ENCODE peak calls at places on chromosomes 13 and 19, in five cellular contexts. N is foreskin fibroblast, H is PC-3, C is GM06990, D is naive B cell. E is an unnamed sample.

GRCh38 chr19:7188682-7189629 is 105.3 kb downstream of the INSR start:
- DNase-seq in C (no peak), D (no peak), N (no peak), H (no peak), E (no peak)

GRCh38 chr19:11479470-11480080 is 1.3 kb downstream of the ELAVL3 start:
- DNase-seq in N (peak), D (no peak), C (no peak), H (no peak), E (no peak)

GRCh38 chr19:32416749-32417469 is 11.3 kb downstream of the DPY19L3 start:
- DNase-seq in N (peak), H (no peak), D (no peak), C (no peak), E (no peak)

GRCh38 chr13:85148009-85148408 is 651.2 kb downstream of the SLITRK6 start:
- DNase-seq in N (no peak), D (no peak), C (no peak), H (no peak), E (no peak)

GRCh38 chr13:59450218-59450617 is 713.5 kb downstream of the DIAPH3 start:
- DNase-seq in H (no peak), C (no peak), D (no peak), N (no peak), E (no peak)

GRCh38 chr19:32877977-32878745 is 8.6 kb upstream of the SLC7A9 start:
- DNase-seq in H (no peak), N (no peak), C (no peak), D (no peak), E (no peak)

GRCh38 chr13:24265453-24265852 is 43.9 kb upstream of the C1QTNF9 start:
- DNase-seq in C (no peak), D (no peak), H (no peak), N (no peak), E (no peak)

GRCh38 chr13:80196756-80197155 is 144.2 kb downstream of the SPRY2 start:
- DNase-seq in N (peak), D (no peak), C (no peak), H (peak), E (no peak)

GRCh38 chr19:5719274-5719960 is 529 bp downstream of the LONP1 start:
- DNase-seq in C (no peak), N (peak), H (no peak), D (no peak), E (peak)

GRCh38 chr19:31270897-31271568 is 78.2 kb downstream of the TSHZ3 start:
- DNase-seq in D (no peak), H (no peak), N (peak), C (no peak), E (no peak)

GRCh38 chr19:37928527-37929286 is 21.7 kb downstream of the SIPA1L3 start:
- DNase-seq in N (no peak), D (peak), H (no peak), C (peak), E (no peak)

GRCh38 chr13:112690242-112690943 is 555 bp downstream of the ATP11A start:
- DNase-seq in H (no peak), N (peak), D (no peak), C (no peak), E (no peak)

GRCh38 chr19:3605770-3606169 is 905 bp downstream of the TBXA2R start:
- DNase-seq in N (no peak), C (no peak), D (no peak), H (no peak), E (no peak)

GRCh38 chr13:100881291-100881864 is 206.8 kb upstream of the TMTC4 start:
- DNase-seq in C (no peak), H (no peak), N (peak), D (no peak), E (no peak)

GRCh38 chr19:14580623-14581237 is 2.2 kb upstream of the CLEC17A start:
- DNase-seq in H (no peak), C (peak), N (no peak), D (no peak), E (no peak)

GRCh38 chr19:6723738-6724137 is 3.3 kb upstream of the C3 start:
- DNase-seq in D (peak), H (no peak), N (no peak), C (no peak), E (no peak)

GRCh38 chr19:12772323-12772722 is 3.0 kb downstream of the HOOK2 start:
- DNase-seq in H (no peak), C (no peak), N (peak), D (no peak), E (no peak)

GRCh38 chr13:99501952-99502310 is 659 bp downstream of the TM9SF2 start:
- DNase-seq in D (no peak), C (no peak), H (peak), N (peak), E (no peak)

GRCh38 chr13:101433895-101434294 is 17.6 kb upstream of the NALCN start:
- DNase-seq in N (no peak), C (no peak), D (no peak), H (peak), E (no peak)

GRCh38 chr13:94548382-94549240 is 47.3 kb downstream of the TGDS start:
- DNase-seq in N (peak), D (no peak), H (peak), C (no peak), E (peak)

GRCh38 chr13:114096811-114097503 is 35.5 kb downstream of the RASA3 start:
- DNase-seq in D (no peak), N (no peak), H (no peak), C (no peak), E (no peak)